ENCODE peak calls at places on chromosome 5, in nine cellular contexts. W, Z, B, A, L, X, F, O and P are unnamed samples.

GRCh38 chr5:9122528-9122927 is 423.3 kb downstream of the SEMA5A start:
- DNase-seq in X (no peak), F (no peak), O (no peak), Z (no peak), B (no peak), A (no peak), W (no peak), L (no peak), P (peak; percentile 57)

GRCh38 chr5:68932830-68933434 is 160.9 kb upstream of the SLC30A5 start:
- DNase-seq in B (no peak), O (peak; percentile 33), F (no peak), A (no peak), Z (no peak), L (no peak), W (no peak), X (no peak), P (no peak)

GRCh38 chr5:112228672-112229071 is 190.4 kb downstream of the EPB41L4A start:
- DNase-seq in A (peak; percentile 82), F (no peak), W (peak; percentile 41), X (peak; percentile 51), O (peak; percentile 87), L (no peak), Z (peak; percentile 88), B (peak; percentile 97), P (peak; percentile 96)

GRCh38 chr5:81837667-81838306 is 86.9 kb upstream of the SSBP2 start:
- DNase-seq in L (no peak), Z (no peak), O (no peak), W (no peak), A (no peak), X (no peak), B (no peak), F (no peak), P (no peak)

GRCh38 chr5:163456029-163456589 is 3.8 kb downstream of the NUDCD2 start:
- DNase-seq in O (no peak), F (no peak), Z (no peak), L (no peak), B (no peak), W (no peak), A (no peak), X (no peak), P (no peak)

GRCh38 chr5:154933537-154933936 is 4.5 kb downstream of the GEMIN5 start:
- DNase-seq in A (no peak), Z (no peak), F (no peak), B (no peak), W (no peak), O (no peak), X (no peak), L (no peak), P (no peak)

GRCh38 chr5:82863260-82863659 is 213.9 kb downstream of the TMEM167A start:
- DNase-seq in F (no peak), O (no peak), X (no peak), W (no peak), B (no peak), Z (no peak), L (no peak), A (no peak), P (no peak)

GRCh38 chr5:11157132-11157531 is 396.1 kb upstream of the DAP start:
- DNase-seq in W (no peak), A (no peak), F (no peak), Z (no peak), O (no peak), B (no peak), X (no peak), L (no peak), P (no peak)

GRCh38 chr5:318341-318897 is 3.1 kb upstream of the AHRR start:
- DNase-seq in Z (no peak), X (no peak), L (no peak), F (no peak), W (no peak), O (no peak), B (no peak), A (no peak), P (no peak)

GRCh38 chr5:112878760-112879159 is 17.7 kb downstream of the SRP19 start:
- DNase-seq in F (peak; percentile 36), W (no peak), O (peak; percentile 20), Z (no peak), A (no peak), X (no peak), L (no peak), B (no peak), P (no peak)

GRCh38 chr5:127826011-127826410 is 122.8 kb downstream of the CCDC192 start:
- DNase-seq in O (no peak), A (no peak), F (no peak), W (no peak), B (no peak), X (no peak), Z (no peak), L (no peak), P (no peak)

GRCh38 chr5:119743927-119744326 is 114.6 kb downstream of the FAM170A start:
- DNase-seq in Z (no peak), F (no peak), O (peak; percentile 68), A (no peak), B (peak; percentile 29), L (no peak), W (no peak), X (peak; percentile 50), P (no peak)

GRCh38 chr5:8340739-8341344 is 471.9 kb downstream of the MTRR start:
- DNase-seq in W (no peak), X (no peak), B (no peak), F (no peak), A (no peak), Z (no peak), O (peak; percentile 43), L (no peak), P (no peak)

GRCh38 chr5:152542741-152543140 is 137.7 kb upstream of the NMUR2 start:
- DNase-seq in L (no peak), Z (no peak), F (no peak), O (no peak), B (no peak), X (peak; percentile 68), A (no peak), W (no peak), P (no peak)

GRCh38 chr5:36177715-36178556 is 26.0 kb downstream of the SKP2 start:
- DNase-seq in L (no peak), O (no peak), A (no peak), Z (no peak), B (peak; percentile 21), X (no peak), W (no peak), F (no peak), P (no peak)

GRCh38 chr5:65696892-65697291 is 25.0 kb downstream of the SGTB start:
- DNase-seq in Z (no peak), F (no peak), L (no peak), O (no peak), A (no peak), W (no peak), B (no peak), X (no peak), P (no peak)

GRCh38 chr5:14257995-14258403 is 114.9 kb downstream of the TRIO start:
- DNase-seq in A (no peak), F (no peak), X (no peak), L (no peak), B (no peak), W (no peak), O (no peak), Z (no peak), P (no peak)
- H3K4me1 ChIP-seq in A (peaks cover 89% of the 10 kb centered on the region), F (no peaks in the 10 kb centered on the region), X (peaks cover 37% of the 10 kb centered on the region), L (no peaks in the 10 kb centered on the region), B (no peaks in the 10 kb centered on the region), W (peaks cover 48% of the 10 kb centered on the region), O (peaks cover 12% of the 10 kb centered on the region), Z (peaks cover 37% of the 10 kb centered on the region), P (peaks cover 12% of the 10 kb centered on the region)

GRCh38 chr5:139637438-139638089 is 10.6 kb upstream of the CXXC5 start:
- DNase-seq in B (peak; percentile 93), A (peak; percentile 89), F (peak; percentile 64), Z (peak; percentile 85), W (peak; percentile 89), O (peak; percentile 86), X (peak; percentile 84), L (peak; percentile 59), P (peak; percentile 95)
- H3K4me1 ChIP-seq in B (peaks cover 66% of the 10 kb centered on the region), A (peaks cover 57% of the 10 kb centered on the region), F (peaks cover 44% of the 10 kb centered on the region), Z (peaks cover 54% of the 10 kb centered on the region), W (peaks cover 60% of the 10 kb centered on the region), O (peaks cover 54% of the 10 kb centered on the region), X (peaks cover 29% of the 10 kb centered on the region), L (peaks cover 39% of the 10 kb centered on the region), P (peaks cover 49% of the 10 kb centered on the region)

GRCh38 chr5:148828461-148829247 is 2.2 kb downstream of the ADRB2 start:
- DNase-seq in F (no peak), X (no peak), B (no peak), W (no peak), O (no peak), A (no peak), L (no peak), Z (no peak), P (no peak)
- H3K4me1 ChIP-seq in F (peaks cover 16% of the 10 kb centered on the region), X (no peaks in the 10 kb centered on the region), B (peaks cover 14% of the 10 kb centered on the region), W (peaks cover 54% of the 10 kb centered on the region), O (peaks cover 14% of the 10 kb centered on the region), A (peaks cover 78% of the 10 kb centered on the region), L (peaks cover 15% of the 10 kb centered on the region), Z (peaks cover 91% of the 10 kb centered on the region), P (no peaks in the 10 kb centered on the region)

GRCh38 chr5:150148408-150148927 is 7.2 kb downstream of the PDGFRB start:
- DNase-seq in L (no peak), W (no peak), Z (no peak), O (no peak), B (no peak), F (no peak), X (no peak), A (no peak), P (no peak)
- H3K4me1 ChIP-seq in L (no peaks in the 10 kb centered on the region), W (no peaks in the 10 kb centered on the region), Z (peaks cover 19% of the 10 kb centered on the region), O (peaks cover 3% of the 10 kb centered on the region), B (no peaks in the 10 kb centered on the region), F (no peaks in the 10 kb centered on the region), X (peaks cover 4% of the 10 kb centered on the region), A (peaks cover 53% of the 10 kb centered on the region), P (peaks cover 24% of the 10 kb centered on the region)